ENCODE peak calls at places on chromosome 22, in ten cellular contexts. E is HuH-7.5; P is CD8-positive, alpha-beta T cell; N is HEK293T; Q is Right ventricle myocardium inferior; K is activated T-helper 1 cell treated with anti-CD3 and anti-CD28 coated beads, Interleukin-12 subunit alpha, Interleukin-12 subunit beta, Interleukin-2, Interleukin-4 antibody, amounts not matched to agents 30 ng/mL and 10 ng/mL and 1 ng/mL, durations not matched to agents 14 hours and 24 hours and 36 hours; T is endodermal cell; V is AG10803; O is body of pancreas; I is heart right ventricle. R is an unnamed sample.

GRCh38 chr22:35549338-35549737 is 8.7 kb downstream of the RASD2 start:
- DNase-seq in E (no peak), P (no peak), N (no peak), Q (peak), K (no peak), T (no peak), V (no peak), O (no peak), I (peak), R (no peak)

GRCh38 chr22:35601743-35602633 is 15.1 kb downstream of the MB start:
- DNase-seq in E (no peak), P (no peak), N (no peak), Q (peak), K (no peak), T (no peak), V (peak), O (peak), I (no peak), R (peak)

GRCh38 chr22:45204751-45205623 is 35.7 kb downstream of the KIAA0930 start:
- DNase-seq in E (no peak), P (no peak), N (no peak), Q (no peak), K (no peak), T (peak), V (no peak), O (no peak), I (no peak), R (no peak)

GRCh38 chr22:19691721-19692341 is 22.5 kb upstream of the SEPTIN5 start:
- DNase-seq in E (no peak), P (no peak), N (peak), Q (no peak), K (no peak), T (peak), V (peak), O (no peak), I (no peak), R (peak)

GRCh38 chr22:29683536-29683935 is 36.3 kb upstream of the CABP7 start:
- DNase-seq in E (no peak), P (no peak), N (no peak), Q (no peak), K (no peak), T (no peak), V (no peak), O (no peak), I (no peak), R (no peak)

GRCh38 chr22:36339171-36340065 is 48.3 kb downstream of the MYH9 start:
- DNase-seq in E (no peak), P (no peak), N (no peak), Q (no peak), K (peak), T (no peak), V (peak), O (no peak), I (no peak), R (no peak)

GRCh38 chr22:20965104-20965887 is 1.8 kb upstream of the AIFM3 start:
- DNase-seq in E (no peak), P (no peak), N (no peak), Q (no peak), K (no peak), T (peak), V (no peak), O (no peak), I (no peak), R (no peak)

GRCh38 chr22:49960967-49961600 is 512 bp downstream of the PIM3 start:
- DNase-seq in E (no peak), P (no peak), N (no peak), Q (peak), K (peak), T (peak), V (peak), O (peak), I (peak), R (no peak)

GRCh38 chr22:50700387-50701075 is 27.9 kb downstream of the SHANK3 start:
- DNase-seq in E (peak), P (no peak), N (no peak), Q (peak), K (no peak), T (peak), V (no peak), O (peak), I (no peak), R (no peak)

GRCh38 chr22:49198705-49199084 is 629.0 kb downstream of the BRD1 start:
- DNase-seq in E (no peak), P (no peak), N (no peak), Q (peak), K (no peak), T (peak), V (no peak), O (no peak), I (no peak), R (no peak)

GRCh38 chr22:49561338-49561737 is 266.3 kb downstream of the BRD1 start:
- DNase-seq in E (no peak), P (no peak), N (no peak), Q (no peak), K (no peak), T (no peak), V (no peak), O (no peak), I (no peak), R (no peak)

GRCh38 chr22:46764779-46765485 is 2.5 kb downstream of the TBC1D22A start:
- DNase-seq in E (no peak), P (no peak), N (no peak), Q (no peak), K (no peak), T (peak), V (no peak), O (peak), I (no peak), R (no peak)

GRCh38 chr22:44918166-44918924 is 91.5 kb downstream of the PHF21B start:
- DNase-seq in E (no peak), P (no peak), N (no peak), Q (no peak), K (no peak), T (peak), V (no peak), O (no peak), I (no peak), R (no peak)

GRCh38 chr22:45503071-45503815 is 560 bp downstream of the FBLN1 start:
- DNase-seq in E (peak), P (no peak), N (no peak), Q (no peak), K (no peak), T (peak), V (no peak), O (no peak), I (no peak), R (no peak)

GRCh38 chr22:30671071-30671470 is 3.4 kb upstream of the DUSP18 start:
- DNase-seq in E (no peak), P (no peak), N (no peak), Q (no peak), K (no peak), T (no peak), V (no peak), O (no peak), I (no peak), R (no peak)

GRCh38 chr22:49788492-49788891 is 39.2 kb downstream of the BRD1 start:
- DNase-seq in E (no peak), P (no peak), N (no peak), Q (peak), K (no peak), T (no peak), V (peak), O (peak), I (peak), R (no peak)

GRCh38 chr22:46079861-46080821 is 70.2 kb upstream of the PPARA start:
- DNase-seq in E (no peak), P (no peak), N (no peak), Q (peak), K (no peak), T (no peak), V (peak), O (peak), I (peak), R (no peak)

GRCh38 chr22:20155330-20156041 is 4.6 kb upstream of the CCDC188 start:
- DNase-seq in E (no peak), P (no peak), N (no peak), Q (no peak), K (peak), T (no peak), V (peak), O (peak), I (peak), R (no peak)

GRCh38 chr22:41575533-41575932 is 14.1 kb downstream of the PMM1 start:
- DNase-seq in E (no peak), P (no peak), N (no peak), Q (no peak), K (no peak), T (no peak), V (no peak), O (no peak), I (no peak), R (no peak)

GRCh38 chr22:23520875-23521441 is 59.1 kb downstream of the IGLL1 start:
- DNase-seq in E (peak), P (no peak), N (no peak), Q (no peak), K (no peak), T (no peak), V (peak), O (no peak), I (peak), R (no peak)

GRCh38 chr22:28279888-28280287 is 360.8 kb upstream of the PITPNB start:
- DNase-seq in E (no peak), P (no peak), N (no peak), Q (no peak), K (no peak), T (no peak), V (peak), O (no peak), I (no peak), R (no peak)

GRCh38 chr22:35440129-35440528 is 40.2 kb downstream of the MCM5 start:
- DNase-seq in E (no peak), P (no peak), N (no peak), Q (no peak), K (no peak), T (no peak), V (no peak), O (no peak), I (peak), R (no peak)

GRCh38 chr22:45919504-45920286 is 57.3 kb downstream of the WNT7B start:
- DNase-seq in E (no peak), P (no peak), N (no peak), Q (no peak), K (no peak), T (no peak), V (no peak), O (peak), I (no peak), R (no peak)

GRCh38 chr22:27620367-27621154 is 181.0 kb downstream of the MN1 start:
- DNase-seq in E (no peak), P (no peak), N (no peak), Q (no peak), K (no peak), T (no peak), V (no peak), O (no peak), I (no peak), R (no peak)

GRCh38 chr22:45709866-45710265 is 38.2 kb downstream of the ATXN10 start:
- DNase-seq in E (no peak), P (no peak), N (no peak), Q (no peak), K (no peak), T (no peak), V (peak), O (no peak), I (no peak), R (no peak)

GRCh38 chr22:20316844-20317401 is 2.9 kb downstream of the DGCR6L start:
- DNase-seq in E (no peak), P (no peak), N (no peak), Q (peak), K (no peak), T (peak), V (no peak), O (no peak), I (no peak), R (no peak)

GRCh38 chr22:30873661-30874060 is 94.9 kb downstream of the MORC2 start:
- DNase-seq in E (no peak), P (no peak), N (no peak), Q (no peak), K (no peak), T (no peak), V (no peak), O (no peak), I (no peak), R (no peak)

GRCh38 chr22:48645766-48646165 is 1181.9 kb downstream of the BRD1 start:
- DNase-seq in E (no peak), P (no peak), N (no peak), Q (no peak), K (no peak), T (no peak), V (no peak), O (no peak), I (no peak), R (no peak)

GRCh38 chr22:17824452-17824851 is 50.2 kb upstream of the BID start:
- DNase-seq in E (no peak), P (no peak), N (no peak), Q (no peak), K (no peak), T (no peak), V (no peak), O (no peak), I (no peak), R (no peak)

GRCh38 chr22:22721681-22722309 is 77.4 kb downstream of the GGTLC2 start:
- DNase-seq in E (no peak), P (peak), N (no peak), Q (no peak), K (peak), T (no peak), V (peak), O (no peak), I (no peak), R (peak)

GRCh38 chr22:19527861-19528417 is 3.7 kb upstream of the CLDN5 start:
- DNase-seq in E (no peak), P (no peak), N (peak), Q (no peak), K (no peak), T (peak), V (no peak), O (no peak), I (no peak), R (no peak)

GRCh38 chr22:46584081-46584903 is 35.9 kb upstream of the GRAMD4 start:
- DNase-seq in E (no peak), P (no peak), N (peak), Q (peak), K (no peak), T (peak), V (peak), O (peak), I (no peak), R (no peak)